ENCODE peak calls at places on chromosomes 11 and 22, in ten cellular contexts. V, M, I, O, C, L, E, Y, S and B are unnamed samples.
A peak's percentile ranks its signal among the peaks of the same experiment; 100 is the strongest.

GRCh38 chr11:114308689-114309089 is 12.5 kb downstream of the NNMT start:
- DNase-seq in E (no peak), I (no peak), L (no peak), Y (no peak), V (no peak), O (peak; percentile 72), C (no peak), S (no peak), M (no peak), B (peak; percentile 70)

GRCh38 chr11:1632053-1632714 is 2.6 kb downstream of the KRTAP5-5 start:
- DNase-seq in O (no peak), E (no peak), L (no peak), M (peak; percentile 53), I (no peak), S (no peak), C (no peak), V (no peak), Y (no peak), B (no peak)

GRCh38 chr11:35180311-35181233 is 41.6 kb downstream of the CD44 start:
- DNase-seq in M (no peak), Y (no peak), L (no peak), I (no peak), E (no peak), V (no peak), O (no peak), S (peak; percentile 20), C (no peak), B (no peak)

GRCh38 chr22:17872491-17872890 is 98.2 kb upstream of the BID start:
- DNase-seq in C (no peak), S (no peak), M (no peak), V (no peak), O (no peak), Y (no peak), E (no peak), I (no peak), L (no peak), B (no peak)

GRCh38 chr11:2314525-2315394 is 12.9 kb downstream of the TSPAN32 start:
- DNase-seq in S (no peak), L (peak; percentile 86), V (peak; percentile 91), I (peak; percentile 87), Y (no peak), E (peak; percentile 71), O (no peak), M (no peak), C (peak; percentile 95), B (peak; percentile 94)

GRCh38 chr11:78419327-78419726 is 1.7 kb upstream of the GAB2 start:
- DNase-seq in V (peak; percentile 22), Y (no peak), L (peak; percentile 42), E (peak; percentile 59), M (no peak), O (no peak), C (no peak), I (peak; percentile 68), S (no peak), B (peak; percentile 88)

GRCh38 chr11:680970-681369 is 14.1 kb downstream of the DEAF1 start:
- DNase-seq in Y (no peak), M (no peak), V (no peak), I (no peak), S (no peak), E (no peak), L (no peak), O (no peak), C (no peak), B (no peak)

GRCh38 chr22:42074153-42074750 is at the start of gene PHETA2:
- DNase-seq in S (peak; percentile 32), M (no peak), C (peak; percentile 65), V (peak; percentile 68), E (peak; percentile 55), Y (no peak), I (peak; percentile 52), O (peak; percentile 42), L (peak; percentile 61), B (peak; percentile 78)

GRCh38 chr11:69240332-69241074 is 53.5 kb upstream of the MYEOV start:
- DNase-seq in V (no peak), L (peak; percentile 49), S (peak; percentile 42), I (peak; percentile 40), E (no peak), O (peak; percentile 5), C (no peak), Y (no peak), M (no peak), B (no peak)

GRCh38 chr11:69239320-69240040 is 54.5 kb upstream of the MYEOV start:
- DNase-seq in V (no peak), I (no peak), S (no peak), E (no peak), O (peak; percentile 12), M (no peak), Y (no peak), C (no peak), L (peak; percentile 17), B (no peak)

GRCh38 chr11:69241844-69242582 is 51.9 kb upstream of the MYEOV start:
- DNase-seq in M (no peak), Y (peak; percentile 63), C (no peak), E (no peak), S (no peak), O (peak; percentile 4), V (no peak), L (no peak), I (no peak), B (peak; percentile 12)

GRCh38 chr11:69242583-69242940 is 51.4 kb upstream of the MYEOV start:
- DNase-seq in S (no peak), O (no peak), E (no peak), I (no peak), L (peak; percentile 7), V (no peak), M (no peak), Y (no peak), C (no peak), B (no peak)

DNA sequence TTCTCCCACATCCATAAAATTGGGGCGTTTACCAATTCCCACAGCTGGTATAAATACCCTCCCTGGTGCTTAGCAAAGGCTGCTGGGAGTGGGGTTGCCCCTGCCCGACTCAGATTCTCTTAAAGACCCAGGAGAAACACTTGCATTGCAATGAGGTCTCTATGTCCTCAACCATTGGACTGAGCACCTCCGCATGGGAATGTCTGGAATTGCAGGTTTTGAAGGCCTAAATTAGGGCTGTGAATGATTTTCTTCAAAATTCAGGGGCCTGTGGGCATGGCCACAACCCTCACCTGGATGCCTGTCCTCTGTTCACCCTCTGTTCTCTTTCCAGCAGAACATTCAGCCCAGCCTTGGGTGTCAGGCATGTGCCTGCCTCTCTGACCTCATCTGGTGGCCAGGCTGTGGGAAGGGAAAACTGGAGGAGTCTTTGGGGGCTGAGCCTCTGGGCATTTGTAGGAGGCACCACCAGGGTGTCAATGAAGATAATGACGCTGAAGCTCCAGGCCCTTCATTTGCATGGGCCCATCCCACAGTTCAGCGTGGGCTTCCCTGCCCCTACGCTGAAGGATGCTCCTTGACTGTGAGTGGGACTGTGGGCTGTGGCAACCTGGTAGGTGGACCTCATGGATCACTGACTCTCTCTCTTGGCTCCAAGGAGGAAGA is 52.7 kb upstream of the MYEOV start:
- DNase-seq in C (no peak), O (peak; percentile 7), M (no peak), Y (no peak), L (peak; percentile 19), S (no peak), V (no peak), I (no peak), E (no peak), B (peak; percentile 5)
- H3K4me1 ChIP-seq in C (no peaks in the 10 kb centered on the region), O (no peaks in the 10 kb centered on the region), M (no peaks in the 10 kb centered on the region), Y (peaks cover 10% of the 10 kb centered on the region), L (no peaks in the 10 kb centered on the region), S (no peaks in the 10 kb centered on the region), V (no peaks in the 10 kb centered on the region), I (no peaks in the 10 kb centered on the region), E (no peaks in the 10 kb centered on the region), B (no peaks in the 10 kb centered on the region)

GRCh38 chr11:68012843-68013610 is 2.9 kb downstream of the ALDH3B1 start:
- DNase-seq in I (peak; percentile 84), S (no peak), Y (no peak), M (peak; percentile 75), L (no peak), O (peak; percentile 92), E (no peak), V (no peak), C (no peak), B (peak; percentile 54)
- H3K4me1 ChIP-seq in I (peaks cover 54% of the 10 kb centered on the region), S (peaks cover 14% of the 10 kb centered on the region), Y (peaks cover 24% of the 10 kb centered on the region), M (peaks cover 48% of the 10 kb centered on the region), L (peaks cover 77% of the 10 kb centered on the region), O (peaks cover 36% of the 10 kb centered on the region), E (peaks cover 16% of the 10 kb centered on the region), V (peaks cover 26% of the 10 kb centered on the region), C (peaks cover 39% of the 10 kb centered on the region), B (peaks cover 85% of the 10 kb centered on the region)

GRCh38 chr11:5605849-5606248 is 9.4 kb downstream of the TRIM6 start:
- DNase-seq in S (no peak), M (no peak), O (no peak), C (no peak), I (peak; percentile 31), L (no peak), Y (peak; percentile 18), V (no peak), E (no peak), B (no peak)

GRCh38 chr11:5611627-5612026 is 13.2 kb upstream of the TRIM34 start:
- DNase-seq in M (no peak), L (no peak), S (peak; percentile 17), E (no peak), C (no peak), I (no peak), Y (peak; percentile 32), O (no peak), V (no peak), B (no peak)

GRCh38 chr11:5604896-5605295 is 8.5 kb downstream of the TRIM6 start:
- DNase-seq in C (no peak), S (no peak), V (no peak), I (no peak), L (no peak), M (no peak), Y (no peak), O (no peak), E (no peak), B (no peak)

GRCh38 chr11:5608778-5609177 is 12.3 kb downstream of the TRIM6 start:
- DNase-seq in O (no peak), C (no peak), S (no peak), M (no peak), V (no peak), E (no peak), Y (no peak), I (no peak), L (no peak), B (no peak)

DNA sequence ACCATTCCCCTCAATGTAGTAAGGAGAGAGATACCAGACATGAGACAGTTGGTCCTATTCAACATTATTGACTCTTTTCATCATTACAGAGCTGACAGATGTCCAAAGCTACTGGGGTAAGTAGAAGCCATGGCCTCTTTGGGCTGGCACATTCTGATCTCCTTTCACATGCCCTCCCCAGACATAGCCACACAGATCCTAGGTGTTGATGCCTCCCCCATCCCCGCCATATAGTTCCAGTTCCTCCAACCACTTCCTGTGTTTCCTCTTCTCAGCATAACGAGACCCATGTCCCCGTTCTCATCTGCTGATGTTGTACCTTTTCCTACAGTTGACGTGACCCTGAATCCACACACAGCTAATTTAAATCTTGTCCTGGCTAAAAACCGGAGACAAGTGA is 14.0 kb downstream of the TRIM6 start:
- DNase-seq in O (no peak), V (no peak), Y (no peak), I (no peak), C (no peak), M (no peak), L (no peak), E (no peak), S (no peak), B (no peak)
- H3K4me1 ChIP-seq in O (no peaks in the 10 kb centered on the region), V (no peaks in the 10 kb centered on the region), Y (no peaks in the 10 kb centered on the region), I (no peaks in the 10 kb centered on the region), C (no peaks in the 10 kb centered on the region), M (no peaks in the 10 kb centered on the region), L (peaks cover 9% of the 10 kb centered on the region), E (no peaks in the 10 kb centered on the region), S (no peaks in the 10 kb centered on the region), B (no peaks in the 10 kb centered on the region)

DNA sequence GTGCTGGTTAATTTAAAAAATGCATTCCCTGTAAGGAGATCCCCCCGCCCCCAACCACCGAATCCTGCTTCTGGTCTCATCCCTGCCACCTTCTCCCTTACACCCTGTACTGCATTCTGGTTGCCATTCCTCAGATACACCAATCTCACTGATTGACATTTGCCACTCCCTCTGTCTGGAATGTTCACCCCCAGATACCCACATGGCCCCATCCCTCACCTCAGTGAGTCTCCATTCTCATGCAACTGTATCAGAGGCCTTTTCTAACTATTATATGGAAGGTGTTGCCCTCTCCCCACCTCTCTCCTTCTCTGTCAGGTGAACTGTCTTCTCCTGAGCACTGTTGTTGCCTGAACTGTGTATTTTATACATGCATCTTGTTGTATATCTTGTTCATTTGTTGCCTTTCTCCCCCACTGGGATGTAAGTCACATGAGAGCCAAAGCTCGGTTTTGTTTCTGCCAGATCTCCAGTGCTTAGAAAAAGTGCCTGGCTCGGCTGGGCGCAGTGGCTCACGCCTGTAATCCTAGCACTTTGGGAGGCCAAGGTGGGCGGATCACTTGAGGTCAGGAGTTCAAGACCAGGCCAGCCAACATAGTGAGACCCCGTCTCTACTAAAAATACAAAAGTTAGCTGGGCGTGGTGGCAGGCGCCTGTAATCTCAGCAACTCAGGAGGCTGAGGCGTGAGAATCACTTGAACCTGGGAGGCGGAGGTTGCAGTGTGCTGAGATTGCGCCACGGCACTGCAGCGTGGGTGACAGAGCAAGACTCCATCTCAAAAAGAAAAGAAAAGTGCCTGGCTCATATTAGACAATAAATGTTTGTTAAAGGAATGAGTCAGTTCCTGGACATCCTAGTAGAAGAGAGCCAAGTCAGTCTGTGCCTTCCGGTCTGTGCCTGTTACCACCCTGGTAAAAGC is 61.0 kb downstream of the TNRC6B start:
- DNase-seq in M (no peak), Y (no peak), O (peak; percentile 64), L (peak; percentile 33), V (no peak), S (no peak), E (peak; percentile 51), C (no peak), I (no peak), B (peak; percentile 76)
- H3K4me1 ChIP-seq in M (peaks cover 19% of the 10 kb centered on the region), Y (no peaks in the 10 kb centered on the region), O (no peaks in the 10 kb centered on the region), L (peaks cover 70% of the 10 kb centered on the region), V (peaks cover 51% of the 10 kb centered on the region), S (peaks cover 44% of the 10 kb centered on the region), E (peaks cover 59% of the 10 kb centered on the region), C (peaks cover 7% of the 10 kb centered on the region), I (peaks cover 3% of the 10 kb centered on the region), B (peaks cover 32% of the 10 kb centered on the region)